ENCODE peak calls at places on chromosomes 4 and X, in seven cellular contexts. G is fibroblast of pulmonary artery, S is neural crest cell, B is psoas muscle, X is omental fat pad, J is cardiac fibroblast, E is heart right ventricle. H is an unnamed sample.

GRCh38 chr4:184472540-184473264 is 1.6 kb downstream of the IRF2 start:
- DNase-seq in G (peak), S (peak), B (peak), X (peak), J (peak), E (peak), H (peak)

GRCh38 chr4:105059337-105059736 is 87.3 kb upstream of the TET2 start:
- DNase-seq in G (no peak), S (no peak), B (no peak), X (no peak), J (no peak), E (no peak), H (no peak)

GRCh38 chr4:10045481-10045880 is 24.2 kb upstream of the SLC2A9 start:
- DNase-seq in G (peak), S (no peak), B (no peak), X (no peak), J (peak), E (no peak), H (no peak)

GRCh38 chrX:125205084-125205917 is 114.4 kb upstream of the TEX13C start:
- DNase-seq in G (no peak), S (peak), B (peak), X (no peak), J (no peak), E (peak), H (peak)

GRCh38 chrX:112761239-112762207 is 79.1 kb downstream of the AMOT start:
- DNase-seq in G (no peak), S (no peak), B (no peak), X (no peak), J (no peak), E (no peak), H (no peak)

GRCh38 chr4:85910985-85911384 is 436.0 kb downstream of the ARHGAP24 start:
- DNase-seq in G (no peak), S (no peak), B (no peak), X (no peak), J (no peak), E (no peak), H (no peak)

GRCh38 chr4:142615324-142615665 is 230.8 kb downstream of the INPP4B start:
- DNase-seq in G (peak), S (no peak), B (no peak), X (no peak), J (peak), E (no peak), H (no peak)

GRCh38 chrX:40465735-40466551 is 114.8 kb upstream of the ATP6AP2 start:
- DNase-seq in G (no peak), S (no peak), B (no peak), X (no peak), J (peak), E (no peak), H (no peak)

GRCh38 chrX:155048997-155049619 is 21.8 kb downstream of the CMC4 start:
- DNase-seq in G (peak), S (peak), B (peak), X (no peak), J (peak), E (peak), H (no peak)

GRCh38 chr4:157576671-157577070 is 356.1 kb downstream of the GRIA2 start:
- DNase-seq in G (no peak), S (no peak), B (no peak), X (no peak), J (no peak), E (no peak), H (no peak)

GRCh38 chr4:121164291-121164690 is at the start of gene TNIP3:
- DNase-seq in G (peak), S (no peak), B (no peak), X (no peak), J (peak), E (no peak), H (no peak)

GRCh38 chr4:104491396-104491821 is 3.3 kb downstream of the CXXC4 start:
- DNase-seq in G (peak), S (peak), B (peak), X (no peak), J (peak), E (peak), H (no peak)

GRCh38 chr4:173801876-173802713 is 272.1 kb upstream of the HAND2 start:
- DNase-seq in G (peak), S (no peak), B (no peak), X (no peak), J (peak), E (no peak), H (no peak)

GRCh38 chrX:129696463-129697155 is 41.9 kb upstream of the APLN start:
- DNase-seq in G (no peak), S (no peak), B (no peak), X (no peak), J (no peak), E (no peak), H (no peak)

GRCh38 chr4:37726666-37727065 is 40.5 kb upstream of the RELL1 start:
- DNase-seq in G (peak), S (no peak), B (no peak), X (no peak), J (peak), E (no peak), H (no peak)

GRCh38 chr4:76950846-76951321 is 1.3 kb downstream of the SEPTIN11 start:
- DNase-seq in G (peak), S (no peak), B (no peak), X (no peak), J (peak), E (peak), H (no peak)

GRCh38 chrX:46642145-46642544 is 68.6 kb downstream of the CHST7 start:
- DNase-seq in G (peak), S (no peak), B (no peak), X (no peak), J (peak), E (peak), H (no peak)

GRCh38 chr4:9703391-9703790 is 78.0 kb upstream of the DRD5 start:
- DNase-seq in G (peak), S (peak), B (peak), X (peak), J (peak), E (peak), H (no peak)

GRCh38 chrX:53031380-53031779 is 17.2 kb upstream of the GPR173 start:
- DNase-seq in G (no peak), S (no peak), B (no peak), X (no peak), J (no peak), E (no peak), H (no peak)

GRCh38 chr4:98663226-98664006 is 5.0 kb upstream of the TSPAN5 start:
- DNase-seq in G (no peak), S (no peak), B (peak), X (no peak), J (no peak), E (no peak), H (no peak)

GRCh38 chr4:36283912-36284465 is 2.6 kb downstream of the DTHD1 start:
- DNase-seq in G (no peak), S (no peak), B (no peak), X (no peak), J (no peak), E (no peak), H (no peak)

GRCh38 chr4:2793920-2794706 is 1.2 kb downstream of the SH3BP2 start:
- DNase-seq in G (peak), S (no peak), B (peak), X (no peak), J (peak), E (no peak), H (peak)

GRCh38 chr4:1907848-1908525 is 36.8 kb downstream of the NSD2 start:
- DNase-seq in G (no peak), S (no peak), B (no peak), X (no peak), J (no peak), E (no peak), H (no peak)

GRCh38 chr4:144734522-144734921 is 88.6 kb downstream of the HHIP start:
- DNase-seq in G (peak), S (no peak), B (no peak), X (no peak), J (peak), E (no peak), H (no peak)

GRCh38 chrX:44162964-44163475 is 180.5 kb downstream of the EFHC2 start:
- DNase-seq in G (no peak), S (no peak), B (no peak), X (no peak), J (no peak), E (no peak), H (no peak)

GRCh38 chrX:12961191-12961718 is 13.7 kb upstream of the TMSB4X start:
- DNase-seq in G (no peak), S (no peak), B (no peak), X (no peak), J (no peak), E (no peak), H (no peak)

GRCh38 chrX:130085551-130085986 is 24.7 kb downstream of the ELF4 start:
- DNase-seq in G (peak), S (no peak), B (no peak), X (no peak), J (peak), E (peak), H (no peak)

GRCh38 chr4:175947117-175947722 is 118.4 kb upstream of the WDR17 start:
- DNase-seq in G (peak), S (no peak), B (no peak), X (no peak), J (peak), E (no peak), H (no peak)

DNA sequence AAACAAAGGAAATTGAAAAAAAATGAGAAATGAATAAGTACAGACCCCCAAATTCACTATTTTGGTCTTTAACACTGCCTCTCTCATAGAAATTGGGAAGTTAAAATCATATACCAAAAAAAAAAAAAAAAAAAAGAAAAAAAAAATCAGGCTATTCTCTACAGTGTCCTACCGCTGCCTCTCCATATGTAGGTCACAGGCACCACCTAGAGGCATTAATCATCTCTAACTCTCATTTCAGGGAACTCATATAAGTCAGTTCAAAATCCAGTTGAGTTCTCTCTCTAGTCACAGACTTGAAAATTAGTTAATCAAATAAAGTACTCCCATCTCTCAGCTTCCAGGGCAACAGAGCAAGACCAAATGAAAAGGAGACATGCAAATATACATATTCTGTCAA is 47.9 kb downstream of the COX18 start:
- DNase-seq in G (peak), S (no peak), B (no peak), X (no peak), J (peak), E (no peak), H (no peak)
- TF ChIP-seq CTCF in G (peak), S (peak), B (no peak), X (no peak), J (peak), E (peak), H (no peak)

GRCh38 chr4:187175197-187175596 is 451.5 kb upstream of the FAT1 start:
- DNase-seq in G (no peak), S (no peak), B (no peak), X (no peak), J (no peak), E (no peak), H (no peak)
- TF ChIP-seq CTCF in G (peak), S (peak), B (no peak), X (no peak), J (peak), E (no peak), H (no peak)

DNA sequence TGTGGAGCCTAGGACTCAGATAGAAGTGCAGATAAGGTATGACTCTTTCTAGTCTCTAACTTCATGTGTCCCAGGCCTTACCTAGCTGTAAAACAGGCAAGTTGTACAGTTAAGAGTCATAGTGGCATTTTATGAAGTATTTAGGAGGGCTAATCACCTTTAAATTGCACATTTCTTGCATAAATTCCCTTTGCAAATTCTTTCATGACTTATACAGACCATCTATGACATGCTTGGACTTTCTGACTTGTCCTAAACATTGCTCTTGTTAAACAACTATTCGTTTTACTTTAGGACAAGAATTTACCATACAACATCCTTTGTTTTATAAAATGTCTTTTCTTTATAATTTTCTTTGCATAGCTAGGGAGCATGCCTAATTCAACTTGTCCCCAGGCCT is 7.8 kb upstream of the RRAGB start:
- DNase-seq in G (no peak), S (no peak), B (no peak), X (no peak), J (no peak), E (no peak), H (no peak)
- TF ChIP-seq CTCF in G (no peak), S (no peak), B (no peak), X (no peak), J (no peak), E (no peak), H (no peak)

GRCh38 chr4:26127851-26128337 is 192.9 kb upstream of the RBPJ start:
- DNase-seq in G (no peak), S (no peak), B (no peak), X (no peak), J (no peak), E (no peak), H (no peak)
- TF ChIP-seq CTCF in G (no peak), S (no peak), B (no peak), X (no peak), J (no peak), E (no peak), H (no peak)

GRCh38 chr4:102055805-102056204 is 265.3 kb downstream of the BANK1 start:
- DNase-seq in G (no peak), S (no peak), B (no peak), X (no peak), J (no peak), E (no peak), H (no peak)
- TF ChIP-seq CTCF in G (no peak), S (peak), B (no peak), X (no peak), J (no peak), E (no peak), H (no peak)

GRCh38 chrX:132463411-132463810 is 25.4 kb downstream of the MBNL3 start:
- DNase-seq in G (peak), S (no peak), B (no peak), X (no peak), J (no peak), E (no peak), H (no peak)
- TF ChIP-seq CTCF in G (peak), S (peak), B (peak), X (no peak), J (peak), E (peak), H (no peak)